ENCODE peak calls at places on chromosomes 11 and 22, in six cellular contexts. Y is right atrium auricular region; H is lower lobe of right lung; W is CD4-positive, CD25-positive, alpha-beta regulatory T cell; C is RWPE2; L is caudate nucleus. A is an unnamed sample.

GRCh38 chr22:39818050-39818449 is 75.5 kb downstream of the ENTHD1 start:
- DNase-seq in C (no peak), L (no peak), Y (no peak), H (no peak), W (no peak), A (no peak)

GRCh38 chr11:88790179-88790578 is 275.6 kb downstream of the GRM5 start:
- DNase-seq in C (no peak), W (no peak), H (no peak), L (no peak), Y (no peak), A (no peak)

GRCh38 chr11:62588966-62589637 is 2.2 kb downstream of the TUT1 start:
- DNase-seq in H (no peak), C (no peak), L (no peak), W (no peak), Y (no peak), A (peak; percentile 4)

GRCh38 chr11:109728056-109728455 is 306.1 kb downstream of the C11orf87 start:
- DNase-seq in L (no peak), C (no peak), Y (no peak), H (no peak), W (no peak), A (no peak)

GRCh38 chr11:68753300-68753699 is 2.0 kb upstream of the TESMIN start:
- DNase-seq in H (no peak), L (no peak), W (no peak), Y (no peak), C (no peak), A (no peak)

GRCh38 chr11:443542-444199 is 1.9 kb upstream of the ANO9 start:
- DNase-seq in W (no peak), H (peak; percentile 39), L (no peak), C (no peak), Y (no peak), A (no peak)

GRCh38 chr11:64223001-64223651 is 2.9 kb downstream of the TRPT1 start:
- DNase-seq in H (no peak), Y (no peak), W (no peak), L (no peak), C (no peak), A (peak; percentile 35)

GRCh38 chr11:56849852-56850251 is 101.4 kb upstream of the OR9G4 start:
- DNase-seq in C (no peak), Y (no peak), W (no peak), H (no peak), L (no peak), A (no peak)

GRCh38 chr11:36231300-36231699 is 57.9 kb downstream of the COMMD9 start:
- DNase-seq in W (no peak), L (no peak), Y (no peak), C (no peak), H (no peak), A (no peak)

GRCh38 chr11:63906585-63906984 is 10.4 kb downstream of the RCOR2 start:
- DNase-seq in H (no peak), Y (no peak), L (no peak), C (no peak), W (peak; percentile 62), A (no peak)

GRCh38 chr11:119704849-119705248 is 24.2 kb downstream of the NECTIN1 start:
- DNase-seq in C (no peak), L (no peak), Y (no peak), H (no peak), W (no peak), A (no peak)

GRCh38 chr11:34600339-34601084 is 20.4 kb upstream of the EHF start:
- DNase-seq in W (no peak), L (no peak), Y (no peak), C (no peak), H (peak; percentile 52), A (peak; percentile 73)

GRCh38 chr22:50620861-50621490 is 7.0 kb downstream of the ARSA start:
- DNase-seq in Y (no peak), H (no peak), W (peak; percentile 87), C (no peak), L (no peak), A (peak; percentile 32)

GRCh38 chr11:45048870-45049825 is 97.3 kb upstream of the PRDM11 start:
- DNase-seq in W (no peak), H (no peak), L (no peak), C (no peak), Y (peak; percentile 66), A (no peak)

GRCh38 chr11:12842933-12843636 is 166.0 kb upstream of the RASSF10 start:
- DNase-seq in H (no peak), W (no peak), L (no peak), Y (no peak), C (no peak), A (no peak)

GRCh38 chr22:39658367-39658766 is 87.8 kb downstream of the CACNA1I start:
- DNase-seq in C (no peak), H (no peak), W (peak; percentile 64), Y (no peak), L (no peak), A (no peak)

GRCh38 chr11:126150256-126150655 is 61.2 kb downstream of the RPUSD4 start:
- DNase-seq in H (no peak), W (no peak), Y (no peak), C (no peak), L (no peak), A (no peak)

GRCh38 chr11:8650401-8650990 is 32.0 kb downstream of the TRIM66 start:
- DNase-seq in Y (no peak), H (no peak), C (no peak), L (no peak), W (no peak), A (no peak)

GRCh38 chr22:23513705-23514104 is 66.4 kb downstream of the IGLL1 start:
- DNase-seq in L (no peak), H (no peak), Y (no peak), W (no peak), C (no peak), A (no peak)

GRCh38 chr11:111049131-111049530 is 196.4 kb upstream of the POU2AF2 start:
- DNase-seq in H (no peak), W (no peak), C (no peak), L (no peak), Y (no peak), A (no peak)

GRCh38 chr11:86696004-86696403 is 23.6 kb upstream of the ME3 start:
- DNase-seq in C (no peak), H (no peak), L (no peak), Y (no peak), W (no peak), A (no peak)

GRCh38 chr11:62796281-62796680 is 4.5 kb upstream of the TMEM223 start:
- DNase-seq in Y (no peak), C (no peak), W (no peak), H (no peak), L (no peak), A (no peak)

GRCh38 chr11:113189909-113190667 is 124.3 kb upstream of the TTC12 start:
- DNase-seq in H (no peak), Y (peak; percentile 90), W (no peak), L (no peak), C (peak; percentile 76), A (no peak)

GRCh38 chr11:16095756-16096155 is 260.6 kb downstream of the SOX6 start:
- DNase-seq in L (no peak), Y (no peak), C (no peak), W (no peak), H (no peak), A (no peak)

GRCh38 chr22:21963286-21963685 is 10.6 kb upstream of the PPM1F start:
- DNase-seq in H (no peak), W (no peak), Y (no peak), L (no peak), C (no peak), A (no peak)

GRCh38 chr22:21964234-21964633 is 11.6 kb upstream of the PPM1F start:
- DNase-seq in H (no peak), W (no peak), L (no peak), Y (no peak), C (no peak), A (no peak)

GRCh38 chr22:21964918-21965484 is 12.4 kb upstream of the PPM1F start:
- DNase-seq in W (no peak), L (no peak), C (no peak), Y (no peak), H (no peak), A (no peak)

GRCh38 chr22:21962655-21962949 is 10.0 kb upstream of the PPM1F start:
- DNase-seq in W (no peak), H (no peak), L (no peak), Y (no peak), C (no peak), A (no peak)

DNA sequence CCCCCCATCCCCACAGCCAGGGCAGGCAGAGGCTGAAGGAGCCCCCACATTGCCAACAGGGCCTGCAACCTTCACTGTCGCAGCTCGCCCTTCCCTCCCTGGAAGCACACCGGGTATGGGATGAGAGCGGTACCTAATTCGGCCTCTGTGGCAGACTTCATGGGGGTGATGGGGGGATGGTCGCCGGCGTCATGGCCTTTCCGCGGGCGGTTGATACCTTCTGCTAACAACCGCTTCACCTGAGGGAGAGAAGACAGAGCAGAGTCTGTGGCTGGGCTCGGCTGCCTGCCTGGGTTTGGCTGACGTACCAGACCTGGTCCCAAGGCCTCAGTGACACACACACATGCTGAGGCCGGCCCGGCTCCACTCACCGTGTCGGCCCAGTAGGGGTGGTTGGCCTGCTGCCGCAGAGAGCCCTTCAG is 11.2 kb upstream of the PPM1F start:
- DNase-seq in L (no peak), Y (no peak), H (no peak), C (no peak), W (no peak), A (no peak)
- H3K27ac ChIP-seq in L (no peak overlapping the region), Y (no peak overlapping the region), H (no peak overlapping the region), C (no peak overlapping the region), W (no peak overlapping the region), A (no peak overlapping the region)

GRCh38 chr22:36285545-36285944 is 32.6 kb downstream of the APOL1 start:
- DNase-seq in L (no peak), W (no peak), C (no peak), Y (no peak), H (peak; percentile 44), A (no peak)

GRCh38 chr22:36288571-36289405 is 35.9 kb downstream of the APOL1 start:
- DNase-seq in W (no peak), C (no peak), L (no peak), H (peak; percentile 49), Y (no peak), A (no peak)

GRCh38 chr22:36289406-36289870 is 36.5 kb downstream of the APOL1 start:
- DNase-seq in W (no peak), L (no peak), Y (no peak), C (no peak), H (peak; percentile 80), A (no peak)

GRCh38 chr22:36286096-36286957 is 33.4 kb downstream of the APOL1 start:
- DNase-seq in W (peak; percentile 55), H (peak; percentile 73), L (peak; percentile 47), Y (peak; percentile 81), C (no peak), A (no peak)

GRCh38 chr22:36287881-36288515 is 35.1 kb downstream of the APOL1 start:
- DNase-seq in C (no peak), H (peak; percentile 59), Y (no peak), L (no peak), W (no peak), A (no peak)
- H3K27ac ChIP-seq in C (no peak overlapping the region), H (peak overlapping the region; percentile 13), Y (no peak overlapping the region), L (no peak overlapping the region), W (peak overlapping the region; percentile 14), A (no peak overlapping the region)

GRCh38 chr22:31308181-31308580 is 15.9 kb upstream of the PIK3IP1 start:
- DNase-seq in C (no peak), W (no peak), L (no peak), H (no peak), Y (no peak), A (no peak)

GRCh38 chr22:31313366-31314147 is 21.3 kb upstream of the PIK3IP1 start:
- DNase-seq in C (no peak), L (peak; percentile 29), Y (peak; percentile 77), W (peak; percentile 63), H (peak; percentile 89), A (peak; percentile 89)
- H3K27ac ChIP-seq in C (peak overlapping the region; percentile 51), L (peak overlapping the region; percentile 7), Y (peak overlapping the region; percentile 7), W (no peak overlapping the region), H (peak overlapping the region; percentile 74), A (peak overlapping the region; percentile 30)

GRCh38 chr11:66694732-66695207 is 17.1 kb upstream of the RBM4B start:
- DNase-seq in L (peak; percentile 67), Y (peak; percentile 92), H (peak; percentile 88), W (peak; percentile 74), C (peak; percentile 92), A (peak; percentile 92)
- H3K27ac ChIP-seq in L (no peak overlapping the region), Y (peak overlapping the region; percentile 10), H (no peak overlapping the region), W (no peak overlapping the region), C (peak overlapping the region; percentile 9), A (no peak overlapping the region)

A was measured in pancreas.